ENCODE peak calls at places on chromosomes 2 and 18, in four cellular contexts. L, C, V and N are unnamed samples.

GRCh38 chr18:62460851-62461300 is 61.9 kb upstream of the ZCCHC2 start:
- DNase-seq in L (peak), C (peak), V (no peak), N (peak)

GRCh38 chr2:5725794-5726463 is 33.7 kb downstream of the SOX11 start:
- DNase-seq in L (no peak), C (peak), V (no peak), N (peak)

GRCh38 chr2:54336136-54336976 is 80.3 kb upstream of the TSPYL6 start:
- DNase-seq in L (peak), C (peak), V (no peak), N (peak)

GRCh38 chr2:233471291-233472035 is 95.1 kb downstream of the USP40 start:
- DNase-seq in L (no peak), C (no peak), V (no peak), N (no peak)

GRCh38 chr18:48135436-48135966 is 205.0 kb upstream of the SMAD2 start:
- DNase-seq in L (no peak), C (no peak), V (peak), N (no peak)

GRCh38 chr2:179266271-179266670 is 1.6 kb upstream of the SESTD1 start:
- DNase-seq in L (no peak), C (no peak), V (no peak), N (peak)

GRCh38 chr2:220463876-220464275 is 836.4 kb downstream of the SLC4A3 start:
- DNase-seq in L (no peak), C (no peak), V (no peak), N (no peak)

GRCh38 chr2:36277146-36277808 is 78.3 kb upstream of the CRIM1 start:
- DNase-seq in L (peak), C (peak), V (no peak), N (peak)

GRCh38 chr2:109174214-109174613 is 45.2 kb downstream of the SH3RF3 start:
- DNase-seq in L (no peak), C (peak), V (no peak), N (no peak)

GRCh38 chr2:242031481-242032019 is 162.0 kb downstream of the RTP5 start:
- DNase-seq in L (peak), C (peak), V (no peak), N (peak)

GRCh38 chr2:224982226-224982625 is 60.0 kb downstream of the DOCK10 start:
- DNase-seq in L (no peak), C (no peak), V (no peak), N (peak)